ENCODE peak calls at places on chromosomes 7 and 10, in five cellular contexts. T is CD8-positive, alpha-beta T cell; B is left ventricle myocardium inferior; M is endodermal cell; S is GM23248. U is an unnamed sample. For H3K4me1, the result is how much of the 10 kb centered on the place peaks cover.

GRCh38 chr10:90587081-90587491 is 270.8 kb downstream of the HTR7 start:
- DNase-seq in T (no peak), B (no peak), M (no peak), S (no peak), U (no peak)

GRCh38 chr7:20199015-20199737 is 18.0 kb downstream of the MACC1 start:
- DNase-seq in T (no peak), B (peak), M (no peak), S (peak), U (peak)

GRCh38 chr7:74412061-74412460 is 41.6 kb upstream of the GTF2IRD1 start:
- DNase-seq in T (no peak), B (no peak), M (peak), S (no peak), U (no peak)

GRCh38 chr7:122438001-122438400 is 133.5 kb upstream of the FEZF1 start:
- DNase-seq in T (no peak), B (no peak), M (no peak), S (no peak), U (no peak)

GRCh38 chr7:36286241-36286640 is 103.4 kb upstream of the ANLN start:
- DNase-seq in T (peak), B (no peak), M (no peak), S (no peak), U (no peak)

GRCh38 chr10:94076325-94076841 is 82.7 kb downstream of the PLCE1 start:
- DNase-seq in T (no peak), B (no peak), M (no peak), S (peak), U (no peak)

GRCh38 chr7:101792051-101792651 is 25.3 kb upstream of the CUX1 start:
- DNase-seq in T (no peak), B (peak), M (no peak), S (peak), U (peak)

GRCh38 chr10:123045961-123046731 is 37.3 kb downstream of the ACADSB start:
- DNase-seq in T (no peak), B (no peak), M (no peak), S (no peak), U (no peak)

GRCh38 chr7:102152672-102153585 is 133.7 kb upstream of the SH2B2 start:
- DNase-seq in T (no peak), B (no peak), M (peak), S (peak), U (no peak)

GRCh38 chr10:75658036-75658435 is 226.6 kb downstream of the LRMDA start:
- DNase-seq in T (no peak), B (no peak), M (no peak), S (no peak), U (no peak)

GRCh38 chr10:93579089-93579488 is 12.6 kb downstream of the FFAR4 start:
- DNase-seq in T (no peak), B (no peak), M (no peak), S (no peak), U (no peak)

GRCh38 chr7:156650042-156650441 is 9.5 kb downstream of the RNF32 start:
- DNase-seq in T (no peak), B (no peak), M (peak), S (peak), U (no peak)

GRCh38 chr10:11074536-11075267 is 57.0 kb downstream of the CELF2 start:
- DNase-seq in T (no peak), B (no peak), M (no peak), S (no peak), U (no peak)

GRCh38 chr7:157609932-157610640 is 273.3 kb downstream of the DNAJB6 start:
- DNase-seq in T (no peak), B (no peak), M (no peak), S (no peak), U (no peak)

GRCh38 chr7:294440-295154 is 4.6 kb downstream of the FOXL3 start:
- DNase-seq in T (no peak), B (no peak), M (peak), S (no peak), U (no peak)

DNA sequence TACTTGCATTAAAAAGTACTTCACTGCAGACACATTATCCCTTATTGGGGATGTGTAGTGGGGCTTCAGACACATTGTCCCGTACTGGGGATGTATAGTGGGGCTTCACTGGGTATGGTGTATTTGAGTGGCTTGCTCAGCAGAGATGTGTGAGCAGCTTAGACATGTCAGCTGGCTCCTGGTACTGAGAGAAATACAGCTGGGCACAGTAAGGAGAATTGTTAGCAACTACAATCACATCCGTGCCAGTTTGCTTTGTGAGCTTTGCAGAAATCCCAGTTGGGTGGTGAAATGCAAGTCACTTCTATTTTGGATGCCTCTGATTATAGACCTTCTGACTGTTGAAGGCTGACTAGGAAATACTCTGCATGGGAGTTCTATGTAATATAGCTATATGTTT is 10.8 kb downstream of the CCNY start:
- DNase-seq in T (no peak), B (no peak), M (no peak), S (peak), U (peak)
- H3K4me1 ChIP-seq in T (half or more), B (half or more), M (under half), S (under half), U (half or more)

DNA sequence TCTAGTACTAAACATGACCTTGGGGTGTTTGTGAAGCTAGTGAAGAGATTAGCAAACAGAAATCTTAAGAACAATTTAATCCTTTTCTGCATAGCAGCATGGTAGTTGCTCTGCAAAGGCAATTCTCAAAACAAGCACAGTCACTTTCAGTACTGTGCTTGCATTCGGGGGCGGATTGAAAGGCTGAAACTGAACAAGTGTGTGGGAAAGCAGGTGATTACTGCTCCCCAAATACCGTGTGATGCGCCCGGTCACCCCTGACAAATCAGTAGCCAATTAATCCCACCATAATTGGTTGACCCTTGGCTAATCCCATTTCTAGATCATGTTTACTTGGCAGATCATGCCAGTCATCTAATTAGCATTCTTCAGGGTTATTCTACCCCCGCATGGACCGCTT is 76.6 kb upstream of the ADRB1 start:
- DNase-seq in T (no peak), B (no peak), M (no peak), S (no peak), U (no peak)
- H3K4me1 ChIP-seq in T (under half), B (under half), M (under half), S (under half), U (under half)

DNA sequence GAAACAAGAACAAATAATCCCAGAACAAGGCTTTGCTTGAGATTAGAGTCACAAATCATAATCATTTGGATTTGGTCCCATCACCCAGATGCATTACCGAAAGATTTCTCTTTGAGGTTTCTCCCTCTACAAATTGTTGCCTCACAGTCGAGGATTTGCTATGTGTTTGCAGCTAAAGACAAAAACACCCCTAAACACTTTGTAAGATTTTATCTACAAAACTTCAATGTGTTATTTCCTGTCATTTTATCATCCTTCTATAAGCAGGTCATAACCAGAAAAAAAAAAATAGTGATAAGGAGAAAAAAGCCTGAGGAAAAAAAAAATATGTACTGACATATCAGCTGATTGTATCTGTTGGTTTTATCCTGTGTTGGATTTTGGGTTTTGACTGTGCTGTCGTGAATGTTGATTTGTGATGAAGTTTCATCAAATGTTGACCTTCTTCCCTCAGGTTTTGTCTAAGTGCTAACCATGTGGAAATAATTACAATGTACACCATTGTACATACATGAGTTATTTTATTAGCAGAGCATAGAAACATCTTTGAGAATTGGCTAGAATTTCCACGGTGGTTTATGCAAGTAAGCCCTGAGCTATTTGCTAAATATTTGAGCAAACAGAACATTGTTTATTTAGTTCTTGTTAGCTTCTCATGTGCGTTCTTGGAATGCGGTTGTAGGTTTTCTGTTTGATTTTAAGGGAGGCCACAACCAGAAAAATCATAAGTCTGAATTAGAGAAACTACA is 274.4 kb downstream of the NEBL start:
- DNase-seq in T (no peak), B (no peak), M (no peak), S (peak), U (no peak)
- H3K4me1 ChIP-seq in T (under half), B (under half), M (under half), S (under half), U (under half)

GRCh38 chr10:126408953-126409641 is 20.8 kb upstream of the ADAM12 start:
- DNase-seq in T (no peak), B (no peak), M (no peak), S (no peak), U (no peak)
- H3K4me1 ChIP-seq in T (under half), B (under half), M (under half), S (under half), U (under half)

DNA sequence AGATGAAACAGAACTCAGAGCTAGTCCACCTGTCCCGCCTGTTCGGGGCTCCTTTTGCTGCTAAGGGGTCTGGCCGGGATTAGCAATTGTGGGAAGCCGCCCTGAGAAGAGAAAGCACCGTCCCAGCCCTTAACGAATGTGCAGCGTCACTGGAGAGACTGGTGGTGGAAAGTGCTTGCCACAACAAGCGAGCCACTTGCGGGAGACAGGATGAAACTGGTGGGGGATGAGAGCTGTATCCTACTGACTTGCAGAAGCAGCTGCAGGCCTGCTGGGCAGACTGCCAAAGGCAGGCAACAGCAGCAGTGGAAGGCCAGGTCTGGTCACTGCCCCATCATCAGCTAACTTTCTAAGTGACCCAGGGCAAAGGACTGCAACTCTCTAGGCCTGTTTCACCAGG is 95.4 kb downstream of the FAM53B start:
- DNase-seq in T (peak), B (peak), M (no peak), S (peak), U (peak)
- H3K4me1 ChIP-seq in T (half or more), B (half or more), M (under half), S (under half), U (half or more)

GRCh38 chr10:96683065-96683464 is 37.2 kb downstream of the PIK3AP1 start:
- DNase-seq in T (no peak), B (no peak), M (no peak), S (peak), U (no peak)

GRCh38 chr10:96681493-96681892 is 38.8 kb downstream of the PIK3AP1 start:
- DNase-seq in T (no peak), B (no peak), M (no peak), S (no peak), U (no peak)

GRCh38 chr10:96675846-96676245 is 44.5 kb downstream of the PIK3AP1 start:
- DNase-seq in T (no peak), B (no peak), M (no peak), S (no peak), U (no peak)

GRCh38 chr10:96676272-96677112 is 43.8 kb downstream of the PIK3AP1 start:
- DNase-seq in T (no peak), B (no peak), M (no peak), S (no peak), U (no peak)

GRCh38 chr10:96678725-96679124 is 41.6 kb downstream of the PIK3AP1 start:
- DNase-seq in T (no peak), B (no peak), M (no peak), S (no peak), U (no peak)
- H3K4me1 ChIP-seq in T (under half), B (under half), M (under half), S (under half), U (under half)

GRCh38 chr7:16647435-16647960 is 1.5 kb downstream of the BZW2 start:
- DNase-seq in T (no peak), B (no peak), M (no peak), S (peak), U (no peak)
- H3K4me1 ChIP-seq in T (half or more), B (half or more), M (under half), S (under half), U (half or more)

GRCh38 chr7:43602271-43602670 is 19.4 kb downstream of the STK17A start:
- DNase-seq in T (no peak), B (no peak), M (no peak), S (peak), U (no peak)
- H3K4me1 ChIP-seq in T (half or more), B (under half), M (under half), S (under half), U (under half)

GRCh38 chr10:125002423-125003145 is 60.7 kb downstream of the ZRANB1 start:
- DNase-seq in T (peak), B (peak), M (peak), S (no peak), U (no peak)

GRCh38 chr10:125003146-125003900 is 61.4 kb downstream of the ZRANB1 start:
- DNase-seq in T (peak), B (no peak), M (peak), S (no peak), U (no peak)

GRCh38 chr10:125005312-125006187 is 63.6 kb downstream of the ZRANB1 start:
- DNase-seq in T (no peak), B (no peak), M (no peak), S (no peak), U (no peak)

GRCh38 chr10:125004571-125005311 is 62.8 kb downstream of the ZRANB1 start:
- DNase-seq in T (peak), B (no peak), M (peak), S (no peak), U (no peak)

DNA sequence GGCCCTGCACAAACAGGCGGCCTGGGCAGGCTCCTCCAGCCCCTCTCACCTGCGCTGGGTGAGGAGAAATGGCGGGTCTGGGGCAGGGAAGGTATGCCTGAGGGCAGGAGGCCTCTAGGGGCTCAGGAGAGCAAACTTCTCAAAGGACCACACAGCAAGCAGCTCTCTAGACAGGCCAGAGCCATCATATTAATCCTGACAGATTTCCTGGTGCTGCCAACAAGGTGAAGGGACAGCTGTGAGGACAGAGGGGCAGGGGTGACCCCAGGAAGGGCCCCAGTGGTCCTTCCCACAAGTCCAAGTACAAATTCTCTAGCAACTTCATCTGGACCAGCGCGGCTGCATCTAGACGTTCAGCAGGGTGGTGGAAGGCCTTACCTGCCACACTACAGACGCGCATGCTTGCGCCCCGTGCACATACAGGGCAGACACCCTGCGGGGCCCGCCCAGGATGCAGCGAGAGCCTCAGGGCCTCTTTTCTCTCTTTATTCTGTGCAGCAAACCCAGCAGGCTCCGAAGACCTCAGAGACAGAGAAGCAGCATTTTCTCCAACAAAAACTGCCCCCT is 62.1 kb downstream of the ZRANB1 start:
- DNase-seq in T (peak), B (no peak), M (no peak), S (no peak), U (no peak)
- H3K4me1 ChIP-seq in T (under half), B (half or more), M (under half), S (under half), U (half or more)

U was measured in gastrocnemius medialis.